ENCODE peak calls at places on chromosomes 13 and 19, in nine cellular contexts. One of them, this sample, is unnamed.

GRCh38 chr19:41682437-41682836 is 5.6 kb downstream of the CEACAM7 start:
- DNase-seq in stomach: no peak
- DNase-seq in cardiac muscle cell: no peak
- DNase-seq in tibial artery: no peak
- DNase-seq in fibroblast of lung: no peak
- DNase-seq in transverse colon: peak
- DNase-seq in heart right ventricle: no peak
- DNase-seq in brain microvascular endothelial cell: no peak
- DNase-seq in thoracic aorta: no peak
- DNase-seq in this sample: no peak

GRCh38 chr13:113401452-113402415 is 37.8 kb upstream of the GRTP1 start:
- DNase-seq in stomach: no peak
- DNase-seq in cardiac muscle cell: no peak
- DNase-seq in tibial artery: no peak
- DNase-seq in fibroblast of lung: no peak
- DNase-seq in transverse colon: no peak
- DNase-seq in heart right ventricle: no peak
- DNase-seq in brain microvascular endothelial cell: no peak
- DNase-seq in thoracic aorta: no peak
- DNase-seq in this sample: no peak

GRCh38 chr13:24168392-24168750 is 7.9 kb downstream of the SPATA13 start:
- DNase-seq in stomach: no peak
- DNase-seq in cardiac muscle cell: no peak
- DNase-seq in tibial artery: no peak
- DNase-seq in fibroblast of lung: no peak
- DNase-seq in transverse colon: no peak
- DNase-seq in heart right ventricle: no peak
- DNase-seq in brain microvascular endothelial cell: no peak
- DNase-seq in thoracic aorta: no peak
- DNase-seq in this sample: no peak

GRCh38 chr13:25085125-25085742 is 10.7 kb upstream of the PABPC3 start:
- DNase-seq in stomach: peak
- DNase-seq in cardiac muscle cell: peak
- DNase-seq in tibial artery: no peak
- DNase-seq in fibroblast of lung: peak
- DNase-seq in transverse colon: peak
- DNase-seq in heart right ventricle: no peak
- DNase-seq in brain microvascular endothelial cell: peak
- DNase-seq in thoracic aorta: no peak
- DNase-seq in this sample: no peak

GRCh38 chr13:24081388-24081787 is 79.1 kb upstream of the SPATA13 start:
- DNase-seq in stomach: no peak
- DNase-seq in cardiac muscle cell: peak
- DNase-seq in tibial artery: no peak
- DNase-seq in fibroblast of lung: peak
- DNase-seq in transverse colon: no peak
- DNase-seq in heart right ventricle: no peak
- DNase-seq in brain microvascular endothelial cell: peak
- DNase-seq in thoracic aorta: no peak
- DNase-seq in this sample: no peak

GRCh38 chr13:21885714-21886224 is 214.9 kb downstream of the FGF9 start:
- DNase-seq in stomach: no peak
- DNase-seq in cardiac muscle cell: no peak
- DNase-seq in tibial artery: no peak
- DNase-seq in fibroblast of lung: no peak
- DNase-seq in transverse colon: no peak
- DNase-seq in heart right ventricle: no peak
- DNase-seq in brain microvascular endothelial cell: no peak
- DNase-seq in thoracic aorta: no peak
- DNase-seq in this sample: no peak

GRCh38 chr13:20997301-20998061 is 63.9 kb downstream of the LATS2 start:
- DNase-seq in stomach: no peak
- DNase-seq in cardiac muscle cell: peak
- DNase-seq in tibial artery: peak
- DNase-seq in fibroblast of lung: peak
- DNase-seq in transverse colon: no peak
- DNase-seq in heart right ventricle: peak
- DNase-seq in brain microvascular endothelial cell: peak
- DNase-seq in thoracic aorta: no peak
- DNase-seq in this sample: peak

GRCh38 chr13:107817652-107818287 is 397.6 kb downstream of the LIG4 start:
- DNase-seq in stomach: no peak
- DNase-seq in cardiac muscle cell: no peak
- DNase-seq in tibial artery: no peak
- DNase-seq in fibroblast of lung: no peak
- DNase-seq in transverse colon: no peak
- DNase-seq in heart right ventricle: no peak
- DNase-seq in brain microvascular endothelial cell: no peak
- DNase-seq in thoracic aorta: no peak
- DNase-seq in this sample: no peak

GRCh38 chr13:44471686-44472085 is 98.1 kb downstream of the SERP2 start:
- DNase-seq in stomach: no peak
- DNase-seq in cardiac muscle cell: peak
- DNase-seq in tibial artery: no peak
- DNase-seq in fibroblast of lung: peak
- DNase-seq in transverse colon: no peak
- DNase-seq in heart right ventricle: no peak
- DNase-seq in brain microvascular endothelial cell: peak
- DNase-seq in thoracic aorta: no peak
- DNase-seq in this sample: no peak

GRCh38 chr19:51887522-51888498 is at the start of gene ZNF577:
- DNase-seq in stomach: peak
- DNase-seq in cardiac muscle cell: peak
- DNase-seq in tibial artery: peak
- DNase-seq in fibroblast of lung: peak
- DNase-seq in transverse colon: peak
- DNase-seq in heart right ventricle: peak
- DNase-seq in brain microvascular endothelial cell: peak
- DNase-seq in thoracic aorta: peak
- DNase-seq in this sample: peak

DNA sequence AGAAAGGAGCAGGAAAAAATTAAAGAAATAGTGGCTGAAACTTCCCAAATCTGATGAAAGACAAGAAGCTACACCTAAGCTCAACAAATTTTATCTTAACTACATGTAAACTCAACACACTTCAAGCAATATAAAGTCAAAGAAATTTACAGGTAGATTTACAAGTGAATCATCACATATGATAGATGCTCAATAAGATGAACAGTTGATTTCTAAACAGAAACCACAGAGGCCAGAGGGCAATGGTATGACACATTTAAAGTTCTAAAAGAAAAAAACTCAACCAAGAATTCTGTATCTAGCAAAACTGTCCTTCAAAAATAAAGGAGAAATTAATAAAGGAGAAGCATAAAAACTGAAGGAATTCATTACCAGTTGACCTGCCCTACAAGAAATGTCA is 39.3 kb upstream of the ZNF780A start:
- DNase-seq in stomach: no peak
- DNase-seq in cardiac muscle cell: no peak
- DNase-seq in tibial artery: no peak
- DNase-seq in fibroblast of lung: no peak
- DNase-seq in transverse colon: no peak
- DNase-seq in heart right ventricle: no peak
- DNase-seq in brain microvascular endothelial cell: no peak
- DNase-seq in thoracic aorta: no peak
- DNase-seq in this sample: no peak
- TF ChIP-seq CTCF in stomach: no peak
- TF ChIP-seq CTCF in cardiac muscle cell: no peak
- TF ChIP-seq CTCF in tibial artery: no peak
- TF ChIP-seq CTCF in fibroblast of lung: no peak
- TF ChIP-seq CTCF in transverse colon: no peak
- TF ChIP-seq CTCF in heart right ventricle: no peak
- TF ChIP-seq CTCF in brain microvascular endothelial cell: no peak
- TF ChIP-seq CTCF in thoracic aorta: no peak
- TF ChIP-seq CTCF in this sample: no peak

GRCh38 chr13:79427265-79427664 is 21.2 kb upstream of the RBM26 start:
- DNase-seq in stomach: no peak
- DNase-seq in cardiac muscle cell: no peak
- DNase-seq in tibial artery: no peak
- DNase-seq in fibroblast of lung: no peak
- DNase-seq in transverse colon: no peak
- DNase-seq in heart right ventricle: no peak
- DNase-seq in brain microvascular endothelial cell: no peak
- DNase-seq in thoracic aorta: no peak
- DNase-seq in this sample: no peak
- H3K27ac ChIP-seq in stomach: no peak
- H3K27ac ChIP-seq in cardiac muscle cell: no peak
- H3K27ac ChIP-seq in tibial artery: no peak
- H3K27ac ChIP-seq in fibroblast of lung: no peak
- H3K27ac ChIP-seq in transverse colon: no peak
- H3K27ac ChIP-seq in heart right ventricle: no peak
- H3K27ac ChIP-seq in brain microvascular endothelial cell: no peak
- H3K27ac ChIP-seq in thoracic aorta: no peak
- H3K27ac ChIP-seq in this sample: no peak

GRCh38 chr19:50356691-50357177 is 8.7 kb downstream of the NAPSA start:
- DNase-seq in stomach: no peak
- DNase-seq in cardiac muscle cell: no peak
- DNase-seq in tibial artery: no peak
- DNase-seq in fibroblast of lung: no peak
- DNase-seq in transverse colon: no peak
- DNase-seq in heart right ventricle: no peak
- DNase-seq in brain microvascular endothelial cell: no peak
- DNase-seq in thoracic aorta: no peak
- DNase-seq in this sample: no peak

GRCh38 chr19:50358483-50359431 is 6.7 kb downstream of the NAPSA start:
- DNase-seq in stomach: peak
- DNase-seq in cardiac muscle cell: peak
- DNase-seq in tibial artery: no peak
- DNase-seq in fibroblast of lung: peak
- DNase-seq in transverse colon: peak
- DNase-seq in heart right ventricle: peak
- DNase-seq in brain microvascular endothelial cell: no peak
- DNase-seq in thoracic aorta: no peak
- DNase-seq in this sample: no peak

GRCh38 chr19:50359432-50359818 is 6.0 kb downstream of the NAPSA start:
- DNase-seq in stomach: no peak
- DNase-seq in cardiac muscle cell: no peak
- DNase-seq in tibial artery: no peak
- DNase-seq in fibroblast of lung: no peak
- DNase-seq in transverse colon: no peak
- DNase-seq in heart right ventricle: no peak
- DNase-seq in brain microvascular endothelial cell: no peak
- DNase-seq in thoracic aorta: no peak
- DNase-seq in this sample: no peak

GRCh38 chr19:50361290-50362029 is 4.0 kb downstream of the NAPSA start:
- DNase-seq in stomach: no peak
- DNase-seq in cardiac muscle cell: no peak
- DNase-seq in tibial artery: no peak
- DNase-seq in fibroblast of lung: no peak
- DNase-seq in transverse colon: no peak
- DNase-seq in heart right ventricle: no peak
- DNase-seq in brain microvascular endothelial cell: no peak
- DNase-seq in thoracic aorta: no peak
- DNase-seq in this sample: no peak

GRCh38 chr19:50357178-50358100 is 8.0 kb downstream of the NAPSA start:
- DNase-seq in stomach: peak
- DNase-seq in cardiac muscle cell: peak
- DNase-seq in tibial artery: peak
- DNase-seq in fibroblast of lung: peak
- DNase-seq in transverse colon: peak
- DNase-seq in heart right ventricle: peak
- DNase-seq in brain microvascular endothelial cell: peak
- DNase-seq in thoracic aorta: peak
- DNase-seq in this sample: no peak
- H3K4me3 ChIP-seq in stomach: peak
- H3K4me3 ChIP-seq in cardiac muscle cell: no peak
- H3K4me3 ChIP-seq in tibial artery: peak
- H3K4me3 ChIP-seq in fibroblast of lung: peak
- H3K4me3 ChIP-seq in transverse colon: peak
- H3K4me3 ChIP-seq in heart right ventricle: peak
- H3K4me3 ChIP-seq in brain microvascular endothelial cell: peak
- H3K4me3 ChIP-seq in thoracic aorta: peak
- H3K4me3 ChIP-seq in this sample: peak

DNA sequence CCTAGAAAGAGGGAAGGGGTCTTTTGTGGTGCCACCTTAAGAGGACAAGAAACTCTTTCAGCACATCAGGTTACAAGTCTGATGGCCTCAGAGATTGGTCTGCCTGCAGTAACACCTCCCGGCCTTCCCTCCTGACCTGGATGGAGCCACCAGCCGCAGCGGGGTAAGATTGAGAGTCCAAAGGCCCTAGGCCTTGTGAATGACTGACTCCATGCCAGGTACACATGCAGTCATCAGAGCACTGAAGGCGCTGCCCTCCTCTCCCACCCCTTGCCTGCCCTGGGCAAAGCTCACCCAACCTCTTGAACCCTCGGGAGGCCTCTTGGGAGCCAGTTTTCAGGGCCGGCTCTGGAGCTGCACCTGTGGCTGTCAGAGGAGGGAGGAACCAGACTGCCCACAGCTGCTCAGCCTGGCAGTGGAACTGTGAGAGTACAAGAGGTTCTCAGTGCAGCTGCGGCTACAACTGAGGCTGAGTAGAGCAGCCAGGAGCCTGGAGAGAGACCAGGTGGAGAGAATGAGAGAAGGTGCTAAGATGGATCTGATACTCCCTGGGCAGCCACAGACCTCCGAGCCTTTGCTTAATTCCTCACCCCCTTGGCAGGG is 23.8 kb upstream of the C13orf42 start:
- DNase-seq in stomach: no peak
- DNase-seq in cardiac muscle cell: no peak
- DNase-seq in tibial artery: no peak
- DNase-seq in fibroblast of lung: no peak
- DNase-seq in transverse colon: no peak
- DNase-seq in heart right ventricle: no peak
- DNase-seq in brain microvascular endothelial cell: no peak
- DNase-seq in thoracic aorta: no peak
- DNase-seq in this sample: no peak
- TF ChIP-seq CTCF in stomach: no peak
- TF ChIP-seq CTCF in cardiac muscle cell: no peak
- TF ChIP-seq CTCF in tibial artery: no peak
- TF ChIP-seq CTCF in fibroblast of lung: no peak
- TF ChIP-seq CTCF in transverse colon: no peak
- TF ChIP-seq CTCF in heart right ventricle: no peak
- TF ChIP-seq CTCF in brain microvascular endothelial cell: no peak
- TF ChIP-seq CTCF in thoracic aorta: no peak
- TF ChIP-seq CTCF in this sample: no peak

GRCh38 chr19:14114854-14115253 is 2.7 kb downstream of the PRKACA start:
- DNase-seq in stomach: peak
- DNase-seq in cardiac muscle cell: peak
- DNase-seq in tibial artery: peak
- DNase-seq in fibroblast of lung: no peak
- DNase-seq in transverse colon: peak
- DNase-seq in heart right ventricle: peak
- DNase-seq in brain microvascular endothelial cell: no peak
- DNase-seq in thoracic aorta: no peak
- DNase-seq in this sample: no peak
- H3K27ac ChIP-seq in stomach: peak
- H3K27ac ChIP-seq in cardiac muscle cell: no peak
- H3K27ac ChIP-seq in tibial artery: peak
- H3K27ac ChIP-seq in fibroblast of lung: no peak
- H3K27ac ChIP-seq in transverse colon: peak
- H3K27ac ChIP-seq in heart right ventricle: peak
- H3K27ac ChIP-seq in brain microvascular endothelial cell: no peak
- H3K27ac ChIP-seq in thoracic aorta: peak
- H3K27ac ChIP-seq in this sample: peak

GRCh38 chr13:42011601-42012401 is 36.6 kb upstream of the DGKH start:
- DNase-seq in stomach: peak
- DNase-seq in cardiac muscle cell: no peak
- DNase-seq in tibial artery: no peak
- DNase-seq in fibroblast of lung: no peak
- DNase-seq in transverse colon: no peak
- DNase-seq in heart right ventricle: no peak
- DNase-seq in brain microvascular endothelial cell: no peak
- DNase-seq in thoracic aorta: no peak
- DNase-seq in this sample: no peak
- H3K4me3 ChIP-seq in stomach: no peak
- H3K4me3 ChIP-seq in cardiac muscle cell: no peak
- H3K4me3 ChIP-seq in tibial artery: no peak
- H3K4me3 ChIP-seq in fibroblast of lung: no peak
- H3K4me3 ChIP-seq in transverse colon: no peak
- H3K4me3 ChIP-seq in heart right ventricle: no peak
- H3K4me3 ChIP-seq in brain microvascular endothelial cell: no peak
- H3K4me3 ChIP-seq in thoracic aorta: peak
- H3K4me3 ChIP-seq in this sample: peak